ENCODE peak calls at places on chromosome 7, in ten cellular contexts. X is stimulated activated CD4-positive, alpha-beta T cell treated with anti-CD3 and anti-CD28 coated beads, Interleukin-12 subunit alpha, Interleukin-12 subunit beta, amount 100 ng/mL, for 24 hours; C is occipital lobe; G is brain microvascular endothelial cell; S is endothelial cell; B is activated CD4-positive, alpha-beta T cell treated with anti-CD3 and anti-CD28 coated beads, Interleukin-2, amount 50 U/mL, for 48 hours; Y is globus pallidus; P is body of pancreas; Z is epithelial cell of esophagus; T is PC-3. U is an unnamed sample.

GRCh38 chr7:111274882-111275281 is 184.0 kb downstream of the LRRN3 start:
- DNase-seq in C (no peak), P (no peak), S (no peak), G (peak), Z (peak), X (no peak), Y (no peak), T (peak), B (no peak), U (no peak)

GRCh38 chr7:84149573-84149972 is 45.0 kb downstream of the SEMA3A start:
- DNase-seq in Z (no peak), X (no peak), B (no peak), T (no peak), S (no peak), C (no peak), P (no peak), Y (no peak), G (no peak), U (no peak)

GRCh38 chr7:117008849-117009531 is 55.7 kb downstream of the ST7 start:
- DNase-seq in T (peak), S (no peak), X (no peak), Y (no peak), Z (no peak), B (no peak), P (no peak), G (peak), C (no peak), U (no peak)

GRCh38 chr7:123682690-123683089 is 27.0 kb downstream of the LMOD2 start:
- DNase-seq in S (peak), T (peak), G (peak), Z (peak), X (no peak), Y (peak), B (no peak), P (no peak), C (no peak), U (no peak)

GRCh38 chr7:41449694-41450093 is 253.2 kb downstream of the INHBA start:
- DNase-seq in Y (no peak), C (no peak), B (no peak), S (no peak), T (no peak), G (no peak), Z (no peak), P (no peak), X (no peak), U (no peak)

GRCh38 chr7:149701495-149702240 is 71.7 kb downstream of the ZNF467 start:
- DNase-seq in Z (no peak), T (no peak), Y (no peak), B (no peak), X (no peak), P (no peak), S (no peak), C (no peak), G (no peak), U (no peak)

GRCh38 chr7:98297619-98298286 is 16.3 kb downstream of the BRI3 start:
- DNase-seq in T (no peak), X (no peak), B (no peak), P (no peak), G (no peak), C (no peak), S (no peak), Z (no peak), Y (no peak), U (no peak)

GRCh38 chr7:25359471-25360059 is 131.3 kb upstream of the NPVF start:
- DNase-seq in X (no peak), T (no peak), G (no peak), B (no peak), C (no peak), P (no peak), S (no peak), Z (no peak), Y (peak), U (no peak)

GRCh38 chr7:46059308-46060020 is 138.4 kb upstream of the IGFBP3 start:
- DNase-seq in T (no peak), X (no peak), S (no peak), B (no peak), P (peak), Z (no peak), Y (no peak), G (no peak), C (no peak), U (no peak)

GRCh38 chr7:6279937-6280336 is 7.5 kb upstream of the CYTH3 start:
- DNase-seq in P (no peak), B (no peak), S (no peak), C (no peak), Y (no peak), T (no peak), Z (no peak), X (no peak), G (no peak), U (no peak)

U was measured in lower lobe of right lung.